ENCODE peak calls at places on chromosomes 2 and 18, in six cellular contexts. One of them, this sample, is unnamed.

GRCh38 chr18:79693561-79694205 is 14.1 kb downstream of the CTDP1 start:
- DNase-seq in NCI-H2081 treated with DMSO at 0.1 percent for 48 hours: no peak
- DNase-seq in fibroblast of the aortic adventitia: no peak
- DNase-seq in SK-N-DZ: no peak
- DNase-seq in iPS-NIHi11: peak
- DNase-seq in head of caudate nucleus: no peak
- DNase-seq in this sample: no peak

GRCh38 chr2:29322011-29322410 is 206.8 kb downstream of the CLIP4 start:
- DNase-seq in NCI-H2081 treated with DMSO at 0.1 percent for 48 hours: no peak
- DNase-seq in fibroblast of the aortic adventitia: peak
- DNase-seq in SK-N-DZ: no peak
- DNase-seq in iPS-NIHi11: no peak
- DNase-seq in head of caudate nucleus: no peak
- DNase-seq in this sample: peak

GRCh38 chr2:159694500-159695040 is 17.7 kb upstream of the MARCHF7 start:
- DNase-seq in NCI-H2081 treated with DMSO at 0.1 percent for 48 hours: no peak
- DNase-seq in fibroblast of the aortic adventitia: no peak
- DNase-seq in SK-N-DZ: no peak
- DNase-seq in iPS-NIHi11: no peak
- DNase-seq in head of caudate nucleus: no peak
- DNase-seq in this sample: no peak

GRCh38 chr2:134839649-134840048 is 1.2 kb downstream of the ACMSD start:
- DNase-seq in NCI-H2081 treated with DMSO at 0.1 percent for 48 hours: no peak
- DNase-seq in fibroblast of the aortic adventitia: no peak
- DNase-seq in SK-N-DZ: no peak
- DNase-seq in iPS-NIHi11: no peak
- DNase-seq in head of caudate nucleus: no peak
- DNase-seq in this sample: no peak

GRCh38 chr2:47945036-47945781 is 38.9 kb upstream of the FBXO11 start:
- DNase-seq in NCI-H2081 treated with DMSO at 0.1 percent for 48 hours: no peak
- DNase-seq in fibroblast of the aortic adventitia: no peak
- DNase-seq in SK-N-DZ: no peak
- DNase-seq in iPS-NIHi11: no peak
- DNase-seq in head of caudate nucleus: no peak
- DNase-seq in this sample: no peak

GRCh38 chr2:227528803-227529202 is 56.8 kb downstream of the AGFG1 start:
- DNase-seq in NCI-H2081 treated with DMSO at 0.1 percent for 48 hours: no peak
- DNase-seq in fibroblast of the aortic adventitia: no peak
- DNase-seq in SK-N-DZ: no peak
- DNase-seq in iPS-NIHi11: no peak
- DNase-seq in head of caudate nucleus: no peak
- DNase-seq in this sample: no peak

GRCh38 chr2:30349691-30350090 is 97.4 kb upstream of the LCLAT1 start:
- DNase-seq in NCI-H2081 treated with DMSO at 0.1 percent for 48 hours: no peak
- DNase-seq in fibroblast of the aortic adventitia: no peak
- DNase-seq in SK-N-DZ: no peak
- DNase-seq in iPS-NIHi11: no peak
- DNase-seq in head of caudate nucleus: no peak
- DNase-seq in this sample: peak

GRCh38 chr2:240208631-240209211 is 68.3 kb upstream of the OTOS start:
- DNase-seq in NCI-H2081 treated with DMSO at 0.1 percent for 48 hours: no peak
- DNase-seq in fibroblast of the aortic adventitia: no peak
- DNase-seq in SK-N-DZ: no peak
- DNase-seq in iPS-NIHi11: no peak
- DNase-seq in head of caudate nucleus: no peak
- DNase-seq in this sample: no peak

GRCh38 chr2:133130548-133131246 is 437.6 kb downstream of the NCKAP5 start:
- DNase-seq in NCI-H2081 treated with DMSO at 0.1 percent for 48 hours: no peak
- DNase-seq in fibroblast of the aortic adventitia: no peak
- DNase-seq in SK-N-DZ: no peak
- DNase-seq in iPS-NIHi11: no peak
- DNase-seq in head of caudate nucleus: no peak
- DNase-seq in this sample: peak

GRCh38 chr2:182444806-182445205 is 18.0 kb upstream of the PDE1A start:
- DNase-seq in NCI-H2081 treated with DMSO at 0.1 percent for 48 hours: no peak
- DNase-seq in fibroblast of the aortic adventitia: peak
- DNase-seq in SK-N-DZ: no peak
- DNase-seq in iPS-NIHi11: no peak
- DNase-seq in head of caudate nucleus: no peak
- DNase-seq in this sample: peak

GRCh38 chr2:47070920-47071824 is 83.9 kb downstream of the STPG4 start:
- DNase-seq in NCI-H2081 treated with DMSO at 0.1 percent for 48 hours: no peak
- DNase-seq in fibroblast of the aortic adventitia: peak
- DNase-seq in SK-N-DZ: no peak
- DNase-seq in iPS-NIHi11: no peak
- DNase-seq in head of caudate nucleus: no peak
- DNase-seq in this sample: peak

GRCh38 chr2:54224997-54225396 is 31.0 kb downstream of the TSPYL6 start:
- DNase-seq in NCI-H2081 treated with DMSO at 0.1 percent for 48 hours: no peak
- DNase-seq in fibroblast of the aortic adventitia: no peak
- DNase-seq in SK-N-DZ: no peak
- DNase-seq in iPS-NIHi11: no peak
- DNase-seq in head of caudate nucleus: no peak
- DNase-seq in this sample: no peak

GRCh38 chr18:36583155-36583745 is 245.6 kb downstream of the TPGS2 start:
- DNase-seq in NCI-H2081 treated with DMSO at 0.1 percent for 48 hours: no peak
- DNase-seq in fibroblast of the aortic adventitia: no peak
- DNase-seq in SK-N-DZ: no peak
- DNase-seq in iPS-NIHi11: peak
- DNase-seq in head of caudate nucleus: no peak
- DNase-seq in this sample: no peak

GRCh38 chr18:56202567-56203136 is 435.7 kb downstream of the TXNL1 start:
- DNase-seq in NCI-H2081 treated with DMSO at 0.1 percent for 48 hours: no peak
- DNase-seq in fibroblast of the aortic adventitia: peak
- DNase-seq in SK-N-DZ: no peak
- DNase-seq in iPS-NIHi11: no peak
- DNase-seq in head of caudate nucleus: no peak
- DNase-seq in this sample: no peak

GRCh38 chr2:58974881-58975280 is 733.8 kb upstream of the FANCL start:
- DNase-seq in NCI-H2081 treated with DMSO at 0.1 percent for 48 hours: no peak
- DNase-seq in fibroblast of the aortic adventitia: no peak
- DNase-seq in SK-N-DZ: no peak
- DNase-seq in iPS-NIHi11: no peak
- DNase-seq in head of caudate nucleus: peak
- DNase-seq in this sample: no peak

GRCh38 chr2:25822190-25823117 is 55.8 kb downstream of the ASXL2 start:
- DNase-seq in NCI-H2081 treated with DMSO at 0.1 percent for 48 hours: no peak
- DNase-seq in fibroblast of the aortic adventitia: no peak
- DNase-seq in SK-N-DZ: no peak
- DNase-seq in iPS-NIHi11: peak
- DNase-seq in head of caudate nucleus: peak
- DNase-seq in this sample: no peak

GRCh38 chr2:28809927-28810326 is 707 bp upstream of the SPDYA start:
- DNase-seq in NCI-H2081 treated with DMSO at 0.1 percent for 48 hours: no peak
- DNase-seq in fibroblast of the aortic adventitia: no peak
- DNase-seq in SK-N-DZ: no peak
- DNase-seq in iPS-NIHi11: no peak
- DNase-seq in head of caudate nucleus: no peak
- DNase-seq in this sample: peak

GRCh38 chr2:147164563-147164962 is 680.3 kb upstream of the ACVR2A start:
- DNase-seq in NCI-H2081 treated with DMSO at 0.1 percent for 48 hours: no peak
- DNase-seq in fibroblast of the aortic adventitia: no peak
- DNase-seq in SK-N-DZ: no peak
- DNase-seq in iPS-NIHi11: no peak
- DNase-seq in head of caudate nucleus: no peak
- DNase-seq in this sample: no peak

GRCh38 chr2:119311371-119311770 is 55.3 kb downstream of the C2orf76 start:
- DNase-seq in NCI-H2081 treated with DMSO at 0.1 percent for 48 hours: no peak
- DNase-seq in fibroblast of the aortic adventitia: no peak
- DNase-seq in SK-N-DZ: no peak
- DNase-seq in iPS-NIHi11: peak
- DNase-seq in head of caudate nucleus: no peak
- DNase-seq in this sample: no peak

GRCh38 chr2:182117203-182117602 is 131.6 kb downstream of the PPP1R1C start:
- DNase-seq in NCI-H2081 treated with DMSO at 0.1 percent for 48 hours: no peak
- DNase-seq in fibroblast of the aortic adventitia: no peak
- DNase-seq in SK-N-DZ: no peak
- DNase-seq in iPS-NIHi11: no peak
- DNase-seq in head of caudate nucleus: no peak
- DNase-seq in this sample: no peak

GRCh38 chr2:85823951-85824350 is 64.8 kb downstream of the ST3GAL5 start:
- DNase-seq in NCI-H2081 treated with DMSO at 0.1 percent for 48 hours: no peak
- DNase-seq in fibroblast of the aortic adventitia: no peak
- DNase-seq in SK-N-DZ: no peak
- DNase-seq in iPS-NIHi11: no peak
- DNase-seq in head of caudate nucleus: no peak
- DNase-seq in this sample: no peak

GRCh38 chr2:81979051-81979450 is 1674.5 kb upstream of the LRRTM1 start:
- DNase-seq in NCI-H2081 treated with DMSO at 0.1 percent for 48 hours: no peak
- DNase-seq in fibroblast of the aortic adventitia: no peak
- DNase-seq in SK-N-DZ: peak
- DNase-seq in iPS-NIHi11: no peak
- DNase-seq in head of caudate nucleus: no peak
- DNase-seq in this sample: no peak

GRCh38 chr2:221501210-221501882 is 70.8 kb downstream of the EPHA4 start:
- DNase-seq in NCI-H2081 treated with DMSO at 0.1 percent for 48 hours: no peak
- DNase-seq in fibroblast of the aortic adventitia: peak
- DNase-seq in SK-N-DZ: no peak
- DNase-seq in iPS-NIHi11: no peak
- DNase-seq in head of caudate nucleus: no peak
- DNase-seq in this sample: peak

GRCh38 chr2:178574789-178575188 is 94.5 kb downstream of the PLEKHA3 start:
- DNase-seq in NCI-H2081 treated with DMSO at 0.1 percent for 48 hours: no peak
- DNase-seq in fibroblast of the aortic adventitia: no peak
- DNase-seq in SK-N-DZ: no peak
- DNase-seq in iPS-NIHi11: no peak
- DNase-seq in head of caudate nucleus: no peak
- DNase-seq in this sample: no peak

GRCh38 chr2:169693344-169693743 is 861 bp downstream of the CFAP210 start:
- DNase-seq in NCI-H2081 treated with DMSO at 0.1 percent for 48 hours: no peak
- DNase-seq in fibroblast of the aortic adventitia: no peak
- DNase-seq in SK-N-DZ: peak
- DNase-seq in iPS-NIHi11: no peak
- DNase-seq in head of caudate nucleus: peak
- DNase-seq in this sample: peak

GRCh38 chr2:216661639-216662375 is 28.6 kb downstream of the IGFBP2 start:
- DNase-seq in NCI-H2081 treated with DMSO at 0.1 percent for 48 hours: no peak
- DNase-seq in fibroblast of the aortic adventitia: no peak
- DNase-seq in SK-N-DZ: no peak
- DNase-seq in iPS-NIHi11: no peak
- DNase-seq in head of caudate nucleus: no peak
- DNase-seq in this sample: no peak

GRCh38 chr2:6885968-6886367 is 8.4 kb downstream of the RSAD2 start:
- DNase-seq in NCI-H2081 treated with DMSO at 0.1 percent for 48 hours: no peak
- DNase-seq in fibroblast of the aortic adventitia: no peak
- DNase-seq in SK-N-DZ: no peak
- DNase-seq in iPS-NIHi11: no peak
- DNase-seq in head of caudate nucleus: no peak
- DNase-seq in this sample: no peak

GRCh38 chr2:18611184-18611583 is 21.8 kb upstream of the NT5C1B start:
- DNase-seq in NCI-H2081 treated with DMSO at 0.1 percent for 48 hours: no peak
- DNase-seq in fibroblast of the aortic adventitia: peak
- DNase-seq in SK-N-DZ: no peak
- DNase-seq in iPS-NIHi11: no peak
- DNase-seq in head of caudate nucleus: no peak
- DNase-seq in this sample: no peak

GRCh38 chr18:799943-800342 is 12.1 kb downstream of the YES1 start:
- DNase-seq in NCI-H2081 treated with DMSO at 0.1 percent for 48 hours: no peak
- DNase-seq in fibroblast of the aortic adventitia: no peak
- DNase-seq in SK-N-DZ: no peak
- DNase-seq in iPS-NIHi11: no peak
- DNase-seq in head of caudate nucleus: no peak
- DNase-seq in this sample: no peak

GRCh38 chr2:178863856-178864620 is 56.8 kb upstream of the TTN start:
- DNase-seq in NCI-H2081 treated with DMSO at 0.1 percent for 48 hours: no peak
- DNase-seq in fibroblast of the aortic adventitia: peak
- DNase-seq in SK-N-DZ: no peak
- DNase-seq in iPS-NIHi11: no peak
- DNase-seq in head of caudate nucleus: no peak
- DNase-seq in this sample: peak

GRCh38 chr2:48310581-48310980 is 219.4 kb upstream of the STON1 start:
- DNase-seq in NCI-H2081 treated with DMSO at 0.1 percent for 48 hours: no peak
- DNase-seq in fibroblast of the aortic adventitia: no peak
- DNase-seq in SK-N-DZ: no peak
- DNase-seq in iPS-NIHi11: no peak
- DNase-seq in head of caudate nucleus: no peak
- DNase-seq in this sample: no peak

GRCh38 chr2:189092936-189093335 is 86.6 kb downstream of the COL5A2 start:
- DNase-seq in NCI-H2081 treated with DMSO at 0.1 percent for 48 hours: no peak
- DNase-seq in fibroblast of the aortic adventitia: peak
- DNase-seq in SK-N-DZ: no peak
- DNase-seq in iPS-NIHi11: no peak
- DNase-seq in head of caudate nucleus: no peak
- DNase-seq in this sample: peak

GRCh38 chr18:14089781-14090180 is 42.5 kb downstream of the ZNF519 start:
- DNase-seq in NCI-H2081 treated with DMSO at 0.1 percent for 48 hours: no peak
- DNase-seq in fibroblast of the aortic adventitia: no peak
- DNase-seq in SK-N-DZ: no peak
- DNase-seq in iPS-NIHi11: no peak
- DNase-seq in head of caudate nucleus: no peak
- DNase-seq in this sample: no peak

GRCh38 chr2:85273732-85274731 is 53.8 kb downstream of the TGOLN2 start:
- DNase-seq in NCI-H2081 treated with DMSO at 0.1 percent for 48 hours: no peak
- DNase-seq in fibroblast of the aortic adventitia: peak
- DNase-seq in SK-N-DZ: peak
- DNase-seq in iPS-NIHi11: no peak
- DNase-seq in head of caudate nucleus: no peak
- DNase-seq in this sample: peak

GRCh38 chr2:47651296-47651695 is 131.6 kb upstream of the MSH6 start:
- DNase-seq in NCI-H2081 treated with DMSO at 0.1 percent for 48 hours: peak
- DNase-seq in fibroblast of the aortic adventitia: no peak
- DNase-seq in SK-N-DZ: no peak
- DNase-seq in iPS-NIHi11: no peak
- DNase-seq in head of caudate nucleus: no peak
- DNase-seq in this sample: no peak

GRCh38 chr2:96353032-96353561 is 17.5 kb downstream of the NCAPH start:
- DNase-seq in NCI-H2081 treated with DMSO at 0.1 percent for 48 hours: no peak
- DNase-seq in fibroblast of the aortic adventitia: no peak
- DNase-seq in SK-N-DZ: no peak
- DNase-seq in iPS-NIHi11: no peak
- DNase-seq in head of caudate nucleus: peak
- DNase-seq in this sample: peak